ENCODE peak calls at places on chromosomes 12 and 14, in ten cellular contexts. I is GM12891, Q is ovary, N is right lobe of liver, L is thyroid gland, S is body of pancreas, E is upper lobe of left lung, X is adrenal gland, Y is uterus, H is stomach. A is an unnamed sample.

GRCh38 chr12:101455685-101456084 is 19.5 kb upstream of the SPIC start:
- DNase-seq in S (no peak), X (no peak), I (no peak), H (no peak), Y (no peak), N (no peak), Q (no peak), E (no peak), L (no peak), A (no peak)

GRCh38 chr14:103280278-103280917 is 53.6 kb upstream of the EIF5 start:
- DNase-seq in Y (no peak), I (no peak), H (no peak), N (no peak), L (no peak), Q (no peak), S (no peak), E (no peak), X (no peak), A (no peak)

GRCh38 chr14:80940146-80940545 is 1.4 kb downstream of the CEP128 start:
- DNase-seq in E (no peak), I (no peak), Q (no peak), H (no peak), S (no peak), N (no peak), Y (no peak), L (no peak), X (no peak), A (no peak)

GRCh38 chr12:46901464-46902205 is 75.8 kb upstream of the SLC38A4 start:
- DNase-seq in H (no peak), S (no peak), N (no peak), L (no peak), Q (no peak), X (no peak), I (no peak), E (no peak), Y (no peak), A (no peak)

GRCh38 chr12:64385468-64385867 is 5.1 kb downstream of the C12orf56 start:
- DNase-seq in E (no peak), X (no peak), N (no peak), S (no peak), I (no peak), L (no peak), H (no peak), Q (no peak), Y (no peak), A (no peak)

GRCh38 chr14:105945891-105946290 is 419.5 kb downstream of the TMEM121 start:
- DNase-seq in E (peak), I (no peak), N (no peak), X (no peak), Q (no peak), Y (no peak), L (no peak), H (no peak), S (peak), A (no peak)

GRCh38 chr14:106228541-106229158 is 702.3 kb downstream of the TMEM121 start:
- DNase-seq in I (no peak), S (no peak), Y (no peak), N (no peak), H (no peak), X (no peak), Q (no peak), L (no peak), E (no peak), A (no peak)

GRCh38 chr12:46650688-46651087 is 175.1 kb downstream of the SLC38A4 start:
- DNase-seq in L (no peak), S (no peak), E (no peak), N (no peak), Q (no peak), H (no peak), Y (no peak), X (no peak), I (no peak), A (no peak)

GRCh38 chr14:95886366-95886765 is 9.7 kb downstream of the TUNAR start:
- DNase-seq in S (peak), L (peak), E (no peak), I (no peak), H (no peak), Q (no peak), Y (no peak), N (no peak), X (no peak), A (no peak)

GRCh38 chr14:96673706-96674105 is 123.5 kb upstream of the VRK1 start:
- DNase-seq in E (no peak), L (no peak), H (no peak), X (no peak), S (no peak), Y (no peak), Q (no peak), I (no peak), N (no peak), A (no peak)

GRCh38 chr14:75646762-75647161 is 13.9 kb downstream of the ERG28 start:
- DNase-seq in I (no peak), X (no peak), H (no peak), Y (no peak), E (peak), S (no peak), Q (no peak), L (peak), N (peak), A (no peak)

GRCh38 chr14:46582826-46583225 is 68.8 kb downstream of the RPL10L start:
- DNase-seq in Y (no peak), L (no peak), X (no peak), N (no peak), Q (no peak), I (no peak), H (no peak), E (no peak), S (no peak), A (no peak)

GRCh38 chr14:66099931-66100330 is 386.2 kb upstream of the CCDC196 start:
- DNase-seq in L (no peak), X (no peak), Y (no peak), I (peak), N (no peak), H (no peak), Q (no peak), S (no peak), E (no peak), A (no peak)

GRCh38 chr12:45200497-45201043 is 15.3 kb upstream of the ANO6 start:
- DNase-seq in E (no peak), Y (no peak), S (no peak), H (no peak), X (no peak), I (no peak), N (peak), L (no peak), Q (no peak), A (no peak)

GRCh38 chr12:69540606-69541386 is 44.5 kb upstream of the CCT2 start:
- DNase-seq in S (no peak), Y (no peak), E (no peak), I (no peak), X (no peak), H (no peak), L (no peak), Q (no peak), N (no peak), A (no peak)

GRCh38 chr12:93080452-93080851 is 151.4 kb upstream of the EEA1 start:
- DNase-seq in Q (no peak), X (no peak), I (no peak), S (no peak), Y (no peak), E (no peak), L (no peak), N (no peak), H (no peak), A (peak)

GRCh38 chr14:30620178-30620577 is 1.9 kb upstream of the SCFD1 start:
- DNase-seq in Q (no peak), Y (no peak), I (no peak), S (no peak), N (no peak), L (no peak), H (no peak), X (no peak), E (no peak), A (no peak)

GRCh38 chr12:118749656-118750055 is 231.7 kb upstream of the SRRM4 start:
- DNase-seq in I (no peak), X (no peak), Y (no peak), S (no peak), N (no peak), H (no peak), E (no peak), L (no peak), Q (no peak), A (no peak)

GRCh38 chr12:132491349-132491663 is 1.4 kb downstream of the FBRSL1 start:
- DNase-seq in E (no peak), N (no peak), I (no peak), Y (no peak), S (no peak), L (no peak), Q (peak), X (no peak), H (no peak), A (no peak)

GRCh38 chr12:132491761-132492378 is 1.9 kb downstream of the FBRSL1 start:
- DNase-seq in S (no peak), Q (peak), E (no peak), H (no peak), Y (no peak), I (no peak), L (no peak), X (no peak), N (no peak), A (no peak)

GRCh38 chr12:132489078-132489601 is 811 bp upstream of the FBRSL1 start:
- DNase-seq in X (no peak), Y (no peak), N (peak), I (no peak), Q (peak), E (peak), H (peak), L (no peak), S (no peak), A (peak)

GRCh38 chr12:132489602-132490239 is at the start of gene FBRSL1:
- DNase-seq in N (peak), S (peak), Y (peak), X (peak), I (peak), E (peak), L (peak), Q (peak), H (peak), A (peak)

GRCh38 chr12:132490481-132491348 is 764 bp downstream of the FBRSL1 start:
- DNase-seq in I (peak), N (no peak), Q (peak), Y (no peak), H (no peak), E (no peak), L (peak), S (peak), X (no peak), A (peak)
- TF ChIP-seq POLR2A in I (no peak), N (no peak), Q (no peak), Y (no peak), H (no peak), E (no peak), L (no peak), S (no peak), X (peak), A (no peak)

GRCh38 chr14:64880382-64881121 is 845 bp upstream of the SPTB start:
- DNase-seq in I (peak), N (peak), S (peak), X (peak), Y (peak), Q (no peak), E (peak), H (peak), L (peak), A (peak)

GRCh38 chr14:64889352-64889751 is 9.6 kb upstream of the SPTB start:
- DNase-seq in N (no peak), E (no peak), X (no peak), Q (no peak), S (no peak), Y (no peak), H (no peak), I (no peak), L (no peak), A (no peak)

GRCh38 chr14:64891173-64891838 is 11.6 kb upstream of the SPTB start:
- DNase-seq in X (no peak), E (no peak), H (no peak), L (no peak), S (no peak), Q (no peak), I (no peak), N (no peak), Y (no peak), A (no peak)

GRCh38 chr14:64879635-64880381 is at the start of gene SPTB:
- DNase-seq in E (peak), Y (peak), Q (no peak), S (peak), N (peak), L (peak), X (no peak), H (peak), I (peak), A (no peak)

GRCh38 chr14:64885555-64885954 is 5.8 kb upstream of the SPTB start:
- DNase-seq in L (no peak), I (no peak), Y (no peak), E (no peak), X (no peak), S (no peak), H (no peak), N (no peak), Q (no peak), A (no peak)
- TF ChIP-seq POLR2A in L (no peak), I (no peak), Y (no peak), E (no peak), X (no peak), S (no peak), H (no peak), N (no peak), Q (no peak), A (no peak)

GRCh38 chr12:79690156-79690605 is 583 bp downstream of the PAWR start:
- DNase-seq in I (no peak), S (no peak), L (peak), Y (peak), H (peak), Q (peak), E (peak), N (peak), X (peak), A (no peak)
- TF ChIP-seq POLR2A in I (no peak), S (peak), L (no peak), Y (no peak), H (no peak), Q (no peak), E (peak), N (no peak), X (no peak), A (peak)

DNA sequence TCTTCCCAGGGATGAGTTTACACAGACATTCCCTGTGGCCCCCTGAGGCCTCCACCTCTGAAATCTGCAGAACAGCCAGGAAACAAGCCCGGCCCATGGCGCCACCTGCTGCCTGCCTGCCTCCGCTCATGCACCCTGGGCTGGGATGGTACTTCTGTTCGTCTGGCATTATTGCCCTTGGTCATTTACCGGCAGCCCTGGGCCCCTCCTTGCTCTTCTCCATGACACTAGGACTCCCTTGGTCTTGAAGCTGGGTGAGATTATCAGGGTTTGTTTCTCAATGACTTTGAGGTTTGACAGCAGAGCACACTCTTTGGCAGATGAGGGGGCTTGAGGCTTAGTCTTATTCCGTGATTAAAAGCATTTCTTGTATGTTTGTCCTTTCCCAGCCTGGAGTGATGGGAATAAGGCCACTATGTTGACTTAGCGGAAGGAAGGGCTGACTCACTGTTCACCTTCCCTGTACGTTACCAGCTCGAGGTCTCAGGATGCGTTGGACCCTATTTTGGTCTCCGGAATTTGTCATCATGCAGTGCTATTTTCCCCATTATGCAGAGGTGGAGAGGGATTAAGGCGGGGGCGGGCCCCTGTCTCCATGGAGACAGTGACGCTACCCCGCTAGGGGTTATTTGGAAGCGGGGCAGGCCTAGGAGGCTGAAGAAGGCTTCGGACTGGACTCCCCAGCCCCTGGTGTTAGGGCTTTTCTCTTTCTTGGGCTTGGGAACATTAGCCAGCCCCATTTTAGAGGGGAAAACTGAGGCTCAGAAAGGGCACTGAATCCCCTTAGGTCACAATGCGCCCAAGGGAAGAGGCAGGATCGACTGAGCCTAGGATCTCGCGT is 709 bp upstream of the PEX5 start:
- DNase-seq in Q (peak), Y (peak), H (peak), X (peak), L (peak), I (peak), S (peak), E (peak), N (peak), A (peak)
- TF ChIP-seq POLR2A in Q (no peak), Y (no peak), H (no peak), X (no peak), L (no peak), I (no peak), S (no peak), E (no peak), N (no peak), A (no peak)

DNA sequence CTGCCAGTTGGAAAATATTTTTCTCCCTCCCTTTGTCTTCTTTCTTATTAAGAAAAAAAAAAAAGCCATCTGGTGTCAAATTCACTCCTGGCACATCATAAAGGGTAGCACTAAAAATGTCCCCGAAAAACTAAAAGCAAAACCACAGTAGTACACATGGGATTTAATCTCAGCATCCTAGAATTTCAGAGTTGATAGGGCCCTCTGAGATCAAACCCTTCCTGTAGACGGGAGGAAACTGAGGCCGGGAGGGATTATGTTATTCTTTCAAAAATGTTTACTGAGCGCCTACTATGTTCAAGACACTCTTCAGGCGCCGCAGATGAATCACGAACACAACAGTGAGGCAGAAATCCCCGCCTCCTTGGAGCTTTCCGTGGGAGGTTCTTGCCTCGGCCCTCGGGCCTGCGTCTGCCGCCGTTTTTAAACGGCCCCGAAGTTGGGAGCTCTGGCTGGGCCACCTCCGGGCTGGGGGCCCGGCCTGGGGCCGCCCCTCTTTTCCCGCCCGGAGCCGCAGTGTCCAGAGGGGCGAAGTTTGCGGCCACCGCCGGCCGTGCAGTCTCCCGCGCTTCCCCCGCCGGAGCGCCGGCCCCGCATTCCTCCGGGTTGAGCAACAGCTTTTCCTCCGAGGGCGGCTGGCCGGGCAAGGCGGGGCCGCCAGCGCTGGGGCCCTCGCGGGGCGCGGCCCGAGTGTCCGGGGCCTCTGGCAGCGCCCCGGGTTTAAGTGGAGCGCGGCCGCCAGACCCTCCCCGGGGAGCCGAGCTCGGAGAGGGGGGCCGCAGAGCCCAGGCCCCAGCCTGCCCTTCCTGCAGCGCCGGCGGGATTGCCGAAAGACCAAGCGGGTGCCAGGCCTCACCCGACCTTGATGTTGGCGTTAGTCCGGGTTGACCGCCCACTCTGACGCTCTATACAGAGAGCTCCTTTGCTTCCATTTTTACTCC is 18.6 kb upstream of the CTDSP2 start:
- DNase-seq in L (peak), Q (peak), N (peak), H (peak), X (peak), I (peak), E (peak), S (peak), Y (peak), A (peak)
- TF ChIP-seq POLR2A in L (no peak), Q (peak), N (peak), H (no peak), X (peak), I (no peak), E (peak), S (peak), Y (peak), A (peak)

DNA sequence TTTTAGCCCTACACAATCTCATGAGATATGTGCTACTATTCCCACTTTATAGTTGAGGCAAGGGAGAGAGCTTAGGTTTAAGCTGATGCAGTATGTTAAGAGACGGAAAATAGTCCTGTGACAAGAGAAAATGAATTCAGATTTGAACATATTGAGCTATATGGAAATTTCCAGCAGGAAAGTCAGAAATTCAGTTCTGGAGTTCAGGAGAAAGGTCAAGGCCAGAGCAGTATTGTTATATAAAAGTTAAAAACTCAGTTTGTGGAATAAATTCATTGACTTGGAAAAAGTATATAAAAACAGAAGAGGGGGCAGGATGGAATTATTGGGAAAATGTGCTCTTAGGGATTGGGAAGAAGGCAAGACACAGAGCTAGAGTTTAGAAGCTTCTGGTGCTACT is 167.0 kb upstream of the GZMB start:
- DNase-seq in Y (no peak), I (no peak), X (no peak), N (no peak), L (no peak), E (no peak), H (no peak), S (no peak), Q (no peak), A (no peak)
- TF ChIP-seq POLR2A in Y (no peak), I (no peak), X (no peak), N (no peak), L (no peak), E (no peak), H (no peak), S (no peak), Q (no peak), A (no peak)

DNA sequence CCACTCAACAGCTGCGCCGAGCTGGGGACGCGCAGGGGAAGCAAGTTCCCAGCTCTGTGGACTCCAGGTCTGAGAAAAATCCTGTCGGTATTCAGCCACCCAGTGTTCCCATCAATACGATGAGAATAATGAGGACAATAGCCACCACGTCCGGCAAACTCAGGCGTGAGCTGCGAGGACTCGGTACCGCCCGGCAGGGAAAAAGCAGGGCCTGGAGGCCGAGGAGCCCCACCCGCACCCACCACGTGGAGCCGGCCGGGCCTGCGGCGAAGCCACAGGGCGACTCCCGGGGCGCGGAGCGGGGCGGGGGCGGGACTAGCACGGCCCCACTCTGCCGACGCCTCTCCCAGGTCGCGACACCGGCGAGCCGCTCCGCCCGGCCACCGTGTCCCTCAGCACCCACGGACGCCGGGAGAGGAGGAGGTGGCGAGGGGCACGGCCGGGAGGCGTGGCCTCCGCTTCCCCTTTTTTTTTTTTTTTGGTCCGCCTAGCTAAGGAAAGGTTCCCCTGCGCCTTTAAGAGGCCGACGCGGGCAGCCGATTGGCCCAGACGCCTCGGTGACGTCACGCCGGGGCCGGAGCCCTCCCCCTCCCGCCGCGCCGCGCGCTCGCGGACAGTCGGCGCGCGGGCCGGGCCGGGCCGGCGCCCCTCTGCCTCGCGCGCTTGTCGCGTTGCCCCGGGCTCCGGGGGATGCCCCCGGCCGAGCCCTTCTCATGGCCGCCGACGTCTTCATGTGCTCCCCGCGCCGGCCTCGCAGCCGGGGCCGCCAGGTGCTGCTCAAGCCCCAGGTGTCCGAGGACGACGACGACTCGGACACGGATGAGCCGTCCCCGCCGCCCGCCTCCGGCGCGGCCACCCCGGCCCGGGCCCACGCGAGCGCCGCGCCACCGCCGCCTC is at the start of gene MLXIP:
- DNase-seq in Y (peak), E (peak), S (peak), L (peak), N (peak), H (peak), I (peak), Q (peak), X (peak), A (peak)
- TF ChIP-seq POLR2A in Y (peak), E (peak), S (peak), L (peak), N (peak), H (no peak), I (peak), Q (peak), X (peak), A (peak)